ENCODE peak calls at places on chromosomes 2 and 18, in eight cellular contexts. V is ovary, E is fibroblast of lung, A is A549, G is right lobe of liver, X is caudate nucleus, P is dorsolateral prefrontal cortex, T is heart left ventricle. B is an unnamed sample.

GRCh38 chr2:467892-468630 is 180.2 kb upstream of the ALKAL2 start:
- DNase-seq in P (no peak), T (no peak), X (no peak), G (no peak), E (no peak), V (no peak), A (no peak), B (no peak)

GRCh38 chr18:23341383-23341782 is 111.7 kb upstream of the RIOK3 start:
- DNase-seq in P (no peak), X (no peak), V (no peak), E (peak), G (no peak), A (no peak), T (no peak), B (no peak)

GRCh38 chr2:17800693-17801458 is 15.4 kb upstream of the MSGN1 start:
- DNase-seq in T (no peak), V (no peak), G (no peak), X (no peak), P (no peak), A (no peak), E (no peak), B (no peak)

GRCh38 chr18:46040747-46041104 is 31.3 kb downstream of the PSTPIP2 start:
- DNase-seq in V (no peak), E (no peak), T (no peak), X (no peak), A (no peak), P (no peak), G (no peak), B (no peak)

GRCh38 chr18:79882522-79883241 is 68.8 kb downstream of the SLC66A2 start:
- DNase-seq in A (no peak), G (no peak), T (no peak), P (no peak), V (no peak), X (no peak), E (no peak), B (no peak)

GRCh38 chr2:109065335-109065734 is 63.7 kb upstream of the SH3RF3 start:
- DNase-seq in V (no peak), T (peak), X (no peak), A (no peak), E (no peak), G (peak), P (no peak), B (no peak)

GRCh38 chr2:196939381-196939780 is 12.9 kb upstream of the PGAP1 start:
- DNase-seq in T (no peak), P (no peak), V (no peak), E (peak), X (no peak), G (no peak), A (no peak), B (peak)

GRCh38 chr18:54159916-54160315 is 64.6 kb downstream of the MBD2 start:
- DNase-seq in A (no peak), V (no peak), X (no peak), P (no peak), E (peak), T (no peak), G (no peak), B (no peak)

GRCh38 chr2:223050900-223051299 is 1.1 kb upstream of the KCNE4 start:
- DNase-seq in G (no peak), V (no peak), X (no peak), E (peak), A (no peak), T (peak), P (no peak), B (no peak)

GRCh38 chr2:203673933-203674332 is 32.5 kb upstream of the CD28 start:
- DNase-seq in P (no peak), T (no peak), V (no peak), X (no peak), E (peak), G (no peak), A (no peak), B (no peak)

GRCh38 chr18:31303771-31304170 is 14.2 kb upstream of the DSG1 start:
- DNase-seq in E (peak), T (no peak), G (no peak), A (no peak), X (no peak), P (no peak), V (no peak), B (peak)

GRCh38 chr2:1972948-1973347 is 228.6 kb upstream of the PXDN start:
- DNase-seq in A (no peak), V (no peak), G (no peak), P (no peak), E (peak), X (no peak), T (no peak), B (no peak)

GRCh38 chr2:127528487-127528886 is 2.2 kb upstream of the IWS1 start:
- DNase-seq in E (no peak), P (no peak), A (no peak), T (no peak), G (no peak), X (no peak), V (no peak), B (no peak)

GRCh38 chr2:127531133-127531709 is 4.3 kb upstream of the MYO7B start:
- DNase-seq in T (no peak), G (no peak), V (no peak), P (no peak), A (no peak), X (no peak), E (peak), B (peak)

GRCh38 chr2:127532296-127532695 is 3.2 kb upstream of the MYO7B start:
- DNase-seq in A (no peak), T (no peak), X (no peak), P (no peak), G (no peak), E (no peak), V (no peak), B (no peak)

GRCh38 chr2:127526940-127527804 is 883 bp upstream of the IWS1 start:
- DNase-seq in X (no peak), T (no peak), E (no peak), V (no peak), A (peak), G (no peak), P (no peak), B (peak)

GRCh38 chr2:127530245-127531132 is 4.2 kb upstream of the IWS1 start:
- DNase-seq in T (no peak), E (no peak), X (no peak), V (no peak), A (no peak), G (no peak), P (no peak), B (no peak)
- H3K27ac ChIP-seq in T (no peak), E (no peak), X (no peak), V (no peak), A (no peak), G (no peak), P (no peak), B (peak)

DNA sequence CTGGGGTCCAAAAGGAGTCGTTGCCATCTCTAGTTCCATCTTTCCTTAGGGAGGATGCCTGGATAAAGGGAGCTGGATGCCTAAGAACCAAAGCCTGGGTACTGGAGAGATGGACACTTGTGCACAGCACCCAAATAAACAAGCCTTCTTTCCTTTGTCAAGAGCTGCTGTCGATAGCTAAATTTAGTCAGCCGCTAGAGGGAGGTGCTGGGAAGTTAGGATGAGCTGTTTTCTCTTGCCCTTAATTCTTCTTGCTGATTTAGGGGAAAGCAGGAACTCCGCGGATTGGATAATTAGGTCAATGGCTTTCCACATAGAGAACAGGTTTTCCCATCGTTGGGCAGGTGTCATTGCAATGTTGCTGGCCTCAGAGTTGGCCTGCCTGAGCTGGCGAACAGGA is 30.9 kb upstream of the SERPINB12 start:
- DNase-seq in G (no peak), V (no peak), P (no peak), E (peak), A (peak), X (no peak), T (no peak), B (no peak)
- H3K27ac ChIP-seq in G (no peak), V (no peak), P (no peak), E (no peak), A (no peak), X (no peak), T (no peak), B (no peak)

GRCh38 chr2:79103199-79103598 is 15.4 kb upstream of the REG1B start:
- DNase-seq in E (no peak), X (no peak), T (no peak), A (no peak), G (no peak), V (no peak), P (no peak), B (no peak)
- H3K27ac ChIP-seq in E (no peak), X (no peak), T (no peak), A (no peak), G (no peak), V (no peak), P (no peak), B (no peak)

GRCh38 chr2:159130302-159130701 is 156.2 kb downstream of the WDSUB1 start:
- DNase-seq in P (no peak), A (no peak), T (no peak), G (no peak), E (peak), X (no peak), V (no peak), B (no peak)
- H3K27ac ChIP-seq in P (no peak), A (no peak), T (no peak), G (no peak), E (no peak), X (no peak), V (no peak), B (no peak)

DNA sequence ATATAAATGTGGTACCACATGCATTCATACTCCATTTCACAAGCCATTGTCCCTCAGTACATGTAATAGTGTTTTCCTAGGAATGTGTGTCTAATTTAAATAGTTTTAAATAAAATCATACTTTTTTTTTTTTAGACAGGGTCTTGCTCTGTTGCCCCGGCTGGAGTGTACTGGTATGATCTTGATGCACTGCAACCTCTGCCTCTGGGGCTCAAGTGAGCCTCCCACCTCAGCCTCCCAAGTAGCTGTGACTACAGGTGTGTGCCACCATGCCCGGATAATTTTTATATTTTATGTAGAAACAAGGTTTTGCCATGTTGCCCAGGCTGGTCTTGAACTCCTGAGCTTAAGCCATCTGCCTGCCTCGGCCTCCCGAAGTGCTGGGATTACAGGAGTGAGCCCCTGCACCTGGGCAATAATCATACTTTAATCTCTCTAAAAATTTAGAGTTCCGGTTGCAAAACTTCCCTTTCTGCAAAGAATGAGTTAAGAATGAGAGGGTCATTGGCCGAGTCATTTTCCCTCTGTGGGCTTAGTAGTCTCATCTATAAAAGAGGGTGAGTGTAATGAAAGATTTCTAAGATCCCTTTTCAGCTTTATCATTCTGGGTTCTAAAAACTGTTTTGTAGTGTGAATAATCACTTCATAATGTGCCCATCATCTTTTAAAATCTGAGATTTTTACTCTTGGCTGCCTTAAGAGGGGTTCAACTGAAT is 116.0 kb upstream of the PELI1 start:
- DNase-seq in V (no peak), T (no peak), G (no peak), A (no peak), P (no peak), E (no peak), X (no peak), B (no peak)
- H3K27ac ChIP-seq in V (no peak), T (peak), G (peak), A (no peak), P (no peak), E (no peak), X (peak), B (no peak)

GRCh38 chr2:25480561-25480960 is 138.8 kb upstream of the DNMT3A start:
- DNase-seq in G (no peak), T (no peak), A (no peak), E (peak), X (no peak), P (no peak), V (no peak), B (no peak)

GRCh38 chr2:25483584-25484266 is 142.0 kb upstream of the DNMT3A start:
- DNase-seq in P (no peak), A (no peak), G (no peak), V (no peak), T (no peak), E (no peak), X (no peak), B (peak)

GRCh38 chr2:25479761-25480160 is 138.0 kb upstream of the DNMT3A start:
- DNase-seq in X (no peak), T (no peak), A (no peak), V (no peak), G (no peak), P (no peak), E (no peak), B (peak)

GRCh38 chr2:25481381-25482310 is 139.9 kb upstream of the DNMT3A start:
- DNase-seq in P (no peak), X (no peak), A (no peak), G (no peak), E (peak), V (no peak), T (no peak), B (peak)

GRCh38 chr2:25482341-25482740 is 140.6 kb upstream of the DNMT3A start:
- DNase-seq in T (no peak), G (no peak), E (no peak), P (no peak), X (no peak), V (no peak), A (no peak), B (no peak)
- H3K27ac ChIP-seq in T (no peak), G (no peak), E (no peak), P (no peak), X (no peak), V (no peak), A (no peak), B (peak)

GRCh38 chr2:173214213-173214612 is 138.6 kb downstream of the MAP3K20 start:
- DNase-seq in A (no peak), V (no peak), P (no peak), T (no peak), E (no peak), G (no peak), X (no peak), B (peak)
- H3K27ac ChIP-seq in A (no peak), V (no peak), P (no peak), T (no peak), E (no peak), G (peak), X (no peak), B (peak)

GRCh38 chr2:58237741-58238140 is 3.4 kb downstream of the FANCL start:
- DNase-seq in A (no peak), G (no peak), V (no peak), E (no peak), P (no peak), T (no peak), X (no peak), B (no peak)

GRCh38 chr2:58240595-58240937 is 559 bp downstream of the FANCL start:
- DNase-seq in G (no peak), P (no peak), T (no peak), E (no peak), X (no peak), V (no peak), A (peak), B (peak)

GRCh38 chr2:58235170-58235569 is 6.0 kb downstream of the FANCL start:
- DNase-seq in E (no peak), P (no peak), T (no peak), X (no peak), A (no peak), V (no peak), G (no peak), B (no peak)

GRCh38 chr2:58239243-58239642 is 1.9 kb downstream of the FANCL start:
- DNase-seq in P (no peak), E (no peak), V (no peak), A (no peak), G (no peak), T (no peak), X (no peak), B (no peak)

GRCh38 chr2:58235988-58236387 is 5.1 kb downstream of the FANCL start:
- DNase-seq in A (no peak), P (no peak), V (no peak), X (no peak), E (no peak), G (no peak), T (no peak), B (no peak)
- H3K27ac ChIP-seq in A (no peak), P (no peak), V (no peak), X (no peak), E (no peak), G (no peak), T (no peak), B (no peak)

B was measured in foreskin keratinocyte.